ENCODE peak calls at places on chromosomes 6 and 20, in six cellular contexts. One of them, this sample, is unnamed.

GRCh38 chr6:44428682-44429081 is 41.2 kb downstream of the CDC5L start:
- DNase-seq in IMR-90: peak; percentile 9
- DNase-seq in heart left ventricle: no peak
- DNase-seq in right lobe of liver: no peak
- DNase-seq in ovary: no peak
- DNase-seq in tibial nerve: no peak
- DNase-seq in this sample: no peak

GRCh38 chr20:9609892-9610502 is 95.6 kb downstream of the LAMP5 start:
- DNase-seq in IMR-90: peak; percentile 71
- DNase-seq in heart left ventricle: peak; percentile 28
- DNase-seq in right lobe of liver: no peak
- DNase-seq in ovary: no peak
- DNase-seq in tibial nerve: peak; percentile 65
- DNase-seq in this sample: peak; percentile 57

GRCh38 chr20:13922241-13922640 is 68.2 kb downstream of the SEL1L2 start:
- DNase-seq in IMR-90: no peak
- DNase-seq in heart left ventricle: no peak
- DNase-seq in right lobe of liver: no peak
- DNase-seq in ovary: no peak
- DNase-seq in tibial nerve: no peak
- DNase-seq in this sample: no peak

GRCh38 chr6:168033791-168034190 is 36.3 kb downstream of the KIF25 start:
- DNase-seq in IMR-90: no peak
- DNase-seq in heart left ventricle: no peak
- DNase-seq in right lobe of liver: peak; percentile 39
- DNase-seq in ovary: no peak
- DNase-seq in tibial nerve: no peak
- DNase-seq in this sample: no peak

GRCh38 chr6:79257381-79258205 is 23.1 kb upstream of the HMGN3 start:
- DNase-seq in IMR-90: peak; percentile 66
- DNase-seq in heart left ventricle: no peak
- DNase-seq in right lobe of liver: no peak
- DNase-seq in ovary: no peak
- DNase-seq in tibial nerve: no peak
- DNase-seq in this sample: no peak

GRCh38 chr20:8880085-8880853 is 188.6 kb upstream of the PLCB4 start:
- DNase-seq in IMR-90: no peak
- DNase-seq in heart left ventricle: no peak
- DNase-seq in right lobe of liver: no peak
- DNase-seq in ovary: no peak
- DNase-seq in tibial nerve: no peak
- DNase-seq in this sample: no peak

GRCh38 chr6:72855471-72855870 is 233.6 kb downstream of the KCNQ5 start:
- DNase-seq in IMR-90: peak; percentile 8
- DNase-seq in heart left ventricle: no peak
- DNase-seq in right lobe of liver: no peak
- DNase-seq in ovary: no peak
- DNase-seq in tibial nerve: no peak
- DNase-seq in this sample: no peak

GRCh38 chr20:36439040-36439730 is 102.1 kb upstream of the MYL9 start:
- DNase-seq in IMR-90: peak; percentile 43
- DNase-seq in heart left ventricle: peak; percentile 68
- DNase-seq in right lobe of liver: peak; percentile 66
- DNase-seq in ovary: peak; percentile 79
- DNase-seq in tibial nerve: peak; percentile 68
- DNase-seq in this sample: peak; percentile 62

GRCh38 chr20:44501448-44501847 is 20.4 kb downstream of the SERINC3 start:
- DNase-seq in IMR-90: peak; percentile 91
- DNase-seq in heart left ventricle: no peak
- DNase-seq in right lobe of liver: no peak
- DNase-seq in ovary: no peak
- DNase-seq in tibial nerve: no peak
- DNase-seq in this sample: no peak

GRCh38 chr6:134420638-134421181 is 102.8 kb upstream of the SGK1 start:
- DNase-seq in IMR-90: peak; percentile 90
- DNase-seq in heart left ventricle: no peak
- DNase-seq in right lobe of liver: no peak
- DNase-seq in ovary: no peak
- DNase-seq in tibial nerve: no peak
- DNase-seq in this sample: no peak

GRCh38 chr20:13231031-13231752 is 10.1 kb downstream of the ISM1 start:
- DNase-seq in IMR-90: peak; percentile 28
- DNase-seq in heart left ventricle: no peak
- DNase-seq in right lobe of liver: no peak
- DNase-seq in ovary: no peak
- DNase-seq in tibial nerve: no peak
- DNase-seq in this sample: no peak

GRCh38 chr6:90466191-90466940 is 120.5 kb downstream of the MAP3K7 start:
- DNase-seq in IMR-90: peak; percentile 16
- DNase-seq in heart left ventricle: no peak
- DNase-seq in right lobe of liver: no peak
- DNase-seq in ovary: no peak
- DNase-seq in tibial nerve: no peak
- DNase-seq in this sample: no peak

GRCh38 chr6:101614774-101615173 is 221.3 kb downstream of the GRIK2 start:
- DNase-seq in IMR-90: peak; percentile 87
- DNase-seq in heart left ventricle: no peak
- DNase-seq in right lobe of liver: no peak
- DNase-seq in ovary: no peak
- DNase-seq in tibial nerve: no peak
- DNase-seq in this sample: no peak

GRCh38 chr6:80610821-80611220 is 504.4 kb downstream of the BCKDHB start:
- DNase-seq in IMR-90: peak; percentile 57
- DNase-seq in heart left ventricle: no peak
- DNase-seq in right lobe of liver: no peak
- DNase-seq in ovary: no peak
- DNase-seq in tibial nerve: no peak
- DNase-seq in this sample: no peak

GRCh38 chr6:117008618-117009017 is 131.6 kb downstream of the RFX6 start:
- DNase-seq in IMR-90: no peak
- DNase-seq in heart left ventricle: no peak
- DNase-seq in right lobe of liver: no peak
- DNase-seq in ovary: no peak
- DNase-seq in tibial nerve: no peak
- DNase-seq in this sample: no peak

GRCh38 chr6:43488667-43489276 is 11.4 kb downstream of the TJAP1 start:
- DNase-seq in IMR-90: peak; percentile 41
- DNase-seq in heart left ventricle: no peak
- DNase-seq in right lobe of liver: no peak
- DNase-seq in ovary: no peak
- DNase-seq in tibial nerve: no peak
- DNase-seq in this sample: no peak

GRCh38 chr6:14540276-14540675 is 422.7 kb downstream of the CD83 start:
- DNase-seq in IMR-90: peak; percentile 40
- DNase-seq in heart left ventricle: peak; percentile 32
- DNase-seq in right lobe of liver: peak; percentile 89
- DNase-seq in ovary: no peak
- DNase-seq in tibial nerve: no peak
- DNase-seq in this sample: peak; percentile 73

GRCh38 chr20:22582960-22583772 is 1.2 kb downstream of the FOXA2 start:
- DNase-seq in IMR-90: no peak
- DNase-seq in heart left ventricle: no peak
- DNase-seq in right lobe of liver: no peak
- DNase-seq in ovary: no peak
- DNase-seq in tibial nerve: no peak
- DNase-seq in this sample: no peak

GRCh38 chr6:20402181-20403079 is 751 bp downstream of the E2F3 start:
- DNase-seq in IMR-90: no peak
- DNase-seq in heart left ventricle: peak; percentile 67
- DNase-seq in right lobe of liver: peak; percentile 64
- DNase-seq in ovary: peak; percentile 59
- DNase-seq in tibial nerve: peak; percentile 47
- DNase-seq in this sample: no peak

GRCh38 chr6:45928721-45929305 is 86.8 kb downstream of the CLIC5 start:
- DNase-seq in IMR-90: no peak
- DNase-seq in heart left ventricle: no peak
- DNase-seq in right lobe of liver: no peak
- DNase-seq in ovary: no peak
- DNase-seq in tibial nerve: no peak
- DNase-seq in this sample: no peak

GRCh38 chr20:14384820-14385740 is 47.7 kb upstream of the FLRT3 start:
- DNase-seq in IMR-90: no peak
- DNase-seq in heart left ventricle: no peak
- DNase-seq in right lobe of liver: no peak
- DNase-seq in ovary: no peak
- DNase-seq in tibial nerve: no peak
- DNase-seq in this sample: no peak

GRCh38 chr6:107728564-107728897 is 95.6 kb downstream of the SCML4 start:
- DNase-seq in IMR-90: no peak
- DNase-seq in heart left ventricle: no peak
- DNase-seq in right lobe of liver: no peak
- DNase-seq in ovary: no peak
- DNase-seq in tibial nerve: no peak
- DNase-seq in this sample: no peak

GRCh38 chr6:168496139-168496840 is 55.3 kb downstream of the SMOC2 start:
- DNase-seq in IMR-90: no peak
- DNase-seq in heart left ventricle: no peak
- DNase-seq in right lobe of liver: no peak
- DNase-seq in ovary: no peak
- DNase-seq in tibial nerve: no peak
- DNase-seq in this sample: no peak

GRCh38 chr6:37838209-37838921 is 18.8 kb downstream of the ZFAND3 start:
- DNase-seq in IMR-90: peak; percentile 56
- DNase-seq in heart left ventricle: no peak
- DNase-seq in right lobe of liver: no peak
- DNase-seq in ovary: no peak
- DNase-seq in tibial nerve: no peak
- DNase-seq in this sample: no peak

GRCh38 chr6:84575264-84575663 is 189.1 kb downstream of the TBX18 start:
- DNase-seq in IMR-90: no peak
- DNase-seq in heart left ventricle: no peak
- DNase-seq in right lobe of liver: no peak
- DNase-seq in ovary: no peak
- DNase-seq in tibial nerve: no peak
- DNase-seq in this sample: no peak

GRCh38 chr6:5778906-5779305 is 227.8 kb downstream of the NRN1 start:
- DNase-seq in IMR-90: no peak
- DNase-seq in heart left ventricle: no peak
- DNase-seq in right lobe of liver: no peak
- DNase-seq in ovary: no peak
- DNase-seq in tibial nerve: no peak
- DNase-seq in this sample: no peak

GRCh38 chr6:157533397-157533814 is 152.4 kb downstream of the ZDHHC14 start:
- DNase-seq in IMR-90: no peak
- DNase-seq in heart left ventricle: no peak
- DNase-seq in right lobe of liver: no peak
- DNase-seq in ovary: no peak
- DNase-seq in tibial nerve: no peak
- DNase-seq in this sample: no peak

GRCh38 chr6:12717356-12717755 is 789 bp downstream of the PHACTR1 start:
- DNase-seq in IMR-90: no peak
- DNase-seq in heart left ventricle: no peak
- DNase-seq in right lobe of liver: no peak
- DNase-seq in ovary: no peak
- DNase-seq in tibial nerve: no peak
- DNase-seq in this sample: no peak

GRCh38 chr6:116973992-116974391 is 97.0 kb downstream of the RFX6 start:
- DNase-seq in IMR-90: no peak
- DNase-seq in heart left ventricle: no peak
- DNase-seq in right lobe of liver: no peak
- DNase-seq in ovary: no peak
- DNase-seq in tibial nerve: no peak
- DNase-seq in this sample: peak; percentile 32

GRCh38 chr6:77172578-77172977 is 290.7 kb downstream of the HTR1B start:
- DNase-seq in IMR-90: no peak
- DNase-seq in heart left ventricle: no peak
- DNase-seq in right lobe of liver: no peak
- DNase-seq in ovary: no peak
- DNase-seq in tibial nerve: no peak
- DNase-seq in this sample: no peak

DNA sequence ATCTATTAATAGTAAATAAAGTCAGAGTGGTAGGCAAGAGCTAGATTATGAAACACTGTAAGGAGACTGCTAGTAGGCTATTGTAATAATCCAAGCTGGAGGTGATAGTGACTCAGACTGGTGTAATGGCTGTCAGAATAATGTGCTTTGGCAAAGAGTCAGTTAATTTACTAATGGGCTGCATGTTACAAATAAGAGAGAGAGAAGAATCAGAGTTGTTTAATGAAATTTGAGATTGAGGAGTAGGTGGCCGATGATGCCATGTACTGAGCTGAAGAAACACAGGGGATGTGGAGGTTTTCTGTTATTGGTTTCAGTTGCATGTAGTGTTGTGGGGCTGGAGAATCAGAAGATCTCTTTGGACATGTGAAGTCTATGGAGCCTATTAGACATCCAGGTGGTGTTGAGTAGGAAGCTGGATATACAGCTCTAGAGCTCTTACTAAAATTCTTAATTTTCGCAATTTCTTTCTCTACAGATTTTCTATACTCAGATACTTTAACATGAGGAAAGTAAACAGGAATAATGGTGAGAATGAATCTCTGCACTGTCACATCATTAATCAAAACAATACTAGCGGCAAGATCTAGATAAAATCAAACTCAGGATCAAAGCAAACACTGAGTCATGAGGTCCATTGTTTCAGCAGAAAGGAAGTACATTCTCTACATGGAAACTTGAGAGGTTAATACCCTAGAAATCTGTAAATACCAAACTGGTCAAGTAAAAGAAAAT is 167.7 kb downstream of the SIM1 start:
- DNase-seq in IMR-90: peak; percentile 80
- DNase-seq in heart left ventricle: no peak
- DNase-seq in right lobe of liver: no peak
- DNase-seq in ovary: no peak
- DNase-seq in tibial nerve: no peak
- DNase-seq in this sample: no peak
- TF ChIP-seq POLR2A in IMR-90: no peak
- TF ChIP-seq POLR2A in heart left ventricle: no peak
- TF ChIP-seq POLR2A in right lobe of liver: no peak
- TF ChIP-seq POLR2A in ovary: no peak
- TF ChIP-seq POLR2A in tibial nerve: no peak
- TF ChIP-seq POLR2A in this sample: no peak

GRCh38 chr20:63303095-63303666 is 10.2 kb downstream of the COL20A1 start:
- DNase-seq in IMR-90: no peak
- DNase-seq in heart left ventricle: no peak
- DNase-seq in right lobe of liver: no peak
- DNase-seq in ovary: no peak
- DNase-seq in tibial nerve: no peak
- DNase-seq in this sample: no peak
- H3K27me3 ChIP-seq in IMR-90: peaks cover 26% of the 10 kb centered on the region
- H3K27me3 ChIP-seq in heart left ventricle: peaks cover 17% of the 10 kb centered on the region
- H3K27me3 ChIP-seq in right lobe of liver: peaks cover 2% of the 10 kb centered on the region
- H3K27me3 ChIP-seq in ovary: no peaks in the 10 kb centered on the region
- H3K27me3 ChIP-seq in tibial nerve: peaks cover 50% of the 10 kb centered on the region
- H3K27me3 ChIP-seq in this sample: peaks cover 63% of the 10 kb centered on the region

GRCh38 chr6:8080338-8081151 is 16.4 kb upstream of the BLOC1S5 start:
- DNase-seq in IMR-90: peak; percentile 82
- DNase-seq in heart left ventricle: no peak
- DNase-seq in right lobe of liver: no peak
- DNase-seq in ovary: no peak
- DNase-seq in tibial nerve: no peak
- DNase-seq in this sample: no peak
- TF ChIP-seq POLR2A in IMR-90: no peak
- TF ChIP-seq POLR2A in heart left ventricle: no peak
- TF ChIP-seq POLR2A in right lobe of liver: no peak
- TF ChIP-seq POLR2A in ovary: no peak
- TF ChIP-seq POLR2A in tibial nerve: no peak
- TF ChIP-seq POLR2A in this sample: no peak

GRCh38 chr6:137783640-137784198 is 83.3 kb upstream of the TNFAIP3 start:
- DNase-seq in IMR-90: no peak
- DNase-seq in heart left ventricle: no peak
- DNase-seq in right lobe of liver: no peak
- DNase-seq in ovary: no peak
- DNase-seq in tibial nerve: no peak
- DNase-seq in this sample: no peak
- H3K27me3 ChIP-seq in IMR-90: no peaks in the 10 kb centered on the region
- H3K27me3 ChIP-seq in heart left ventricle: no peaks in the 10 kb centered on the region
- H3K27me3 ChIP-seq in right lobe of liver: no peaks in the 10 kb centered on the region
- H3K27me3 ChIP-seq in ovary: no peaks in the 10 kb centered on the region
- H3K27me3 ChIP-seq in tibial nerve: no peaks in the 10 kb centered on the region
- H3K27me3 ChIP-seq in this sample: no peaks in the 10 kb centered on the region

This sample was measured in breast epithelium.